ENCODE peak calls at places on chromosomes 6 and 20, in four cellular contexts. One of them, this sample, is unnamed.

GRCh38 chr20:11231742-11232141 is 557.9 kb upstream of the JAG1 start:
- DNase-seq in SK-N-SH: no peak
- DNase-seq in HepG2: no peak
- DNase-seq in K562: no peak
- DNase-seq in this sample: no peak

GRCh38 chr6:143614270-143614669 is 63.5 kb upstream of the PHACTR2 start:
- DNase-seq in SK-N-SH: no peak
- DNase-seq in HepG2: no peak
- DNase-seq in K562: no peak
- DNase-seq in this sample: no peak

GRCh38 chr6:140773276-140773675 is 1359.4 kb upstream of the GJE1 start:
- DNase-seq in SK-N-SH: no peak
- DNase-seq in HepG2: no peak
- DNase-seq in K562: no peak
- DNase-seq in this sample: no peak

GRCh38 chr20:39880890-39881289 is 808.1 kb downstream of the MAFB start:
- DNase-seq in SK-N-SH: peak; percentile 8
- DNase-seq in HepG2: no peak
- DNase-seq in K562: no peak
- DNase-seq in this sample: no peak

GRCh38 chr6:79810153-79810806 is 137.1 kb downstream of the ELOVL4 start:
- DNase-seq in SK-N-SH: peak; percentile 59
- DNase-seq in HepG2: no peak
- DNase-seq in K562: no peak
- DNase-seq in this sample: no peak

GRCh38 chr6:3876866-3877265 is 27.7 kb downstream of the FAM50B start:
- DNase-seq in SK-N-SH: no peak
- DNase-seq in HepG2: no peak
- DNase-seq in K562: no peak
- DNase-seq in this sample: no peak

GRCh38 chr6:21767891-21768659 is 174.5 kb downstream of the SOX4 start:
- DNase-seq in SK-N-SH: no peak
- DNase-seq in HepG2: no peak
- DNase-seq in K562: no peak
- DNase-seq in this sample: no peak

GRCh38 chr6:10505529-10505928 is 15.6 kb upstream of the GCNT2 start:
- DNase-seq in SK-N-SH: no peak
- DNase-seq in HepG2: peak; percentile 99
- DNase-seq in K562: no peak
- DNase-seq in this sample: no peak

DNA sequence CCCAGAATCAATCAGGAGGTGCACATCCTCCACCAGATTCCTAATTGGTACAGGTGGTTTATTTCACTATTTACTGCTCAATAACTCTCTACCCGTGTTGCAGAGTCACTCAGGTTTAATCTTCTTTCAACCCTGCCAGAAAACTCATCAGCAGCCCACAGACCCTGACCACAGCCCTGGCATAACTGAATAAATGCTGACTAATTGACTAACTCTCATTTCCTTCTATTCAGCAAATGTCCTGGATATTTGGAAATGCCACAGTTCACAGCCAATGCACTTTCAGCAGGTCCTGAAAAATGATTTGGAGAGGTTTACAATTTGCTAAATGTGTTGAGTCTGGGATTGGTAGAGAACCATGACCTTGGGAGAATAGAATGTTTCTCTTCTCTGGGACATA is 62.3 kb downstream of the TRMT6 start:
- DNase-seq in SK-N-SH: no peak
- DNase-seq in HepG2: no peak
- DNase-seq in K562: no peak
- DNase-seq in this sample: no peak
- TF ChIP-seq ELF1 in SK-N-SH: no peak
- TF ChIP-seq ELF1 in HepG2: no peak
- TF ChIP-seq ELF1 in K562: no peak
- TF ChIP-seq ELF1 in this sample: no peak

GRCh38 chr20:17624551-17625245 is 54.8 kb downstream of the DSTN start:
- DNase-seq in SK-N-SH: peak; percentile 8
- DNase-seq in HepG2: no peak
- DNase-seq in K562: no peak
- DNase-seq in this sample: no peak
- TF ChIP-seq ELF1 in SK-N-SH: no peak
- TF ChIP-seq ELF1 in HepG2: no peak
- TF ChIP-seq ELF1 in K562: no peak
- TF ChIP-seq ELF1 in this sample: no peak

GRCh38 chr6:215335-216034 is 76.8 kb upstream of the DUSP22 start:
- DNase-seq in SK-N-SH: no peak
- DNase-seq in HepG2: no peak
- DNase-seq in K562: no peak
- DNase-seq in this sample: no peak
- TF ChIP-seq ELF1 in SK-N-SH: no peak
- TF ChIP-seq ELF1 in HepG2: no peak
- TF ChIP-seq ELF1 in K562: no peak
- TF ChIP-seq ELF1 in this sample: no peak

DNA sequence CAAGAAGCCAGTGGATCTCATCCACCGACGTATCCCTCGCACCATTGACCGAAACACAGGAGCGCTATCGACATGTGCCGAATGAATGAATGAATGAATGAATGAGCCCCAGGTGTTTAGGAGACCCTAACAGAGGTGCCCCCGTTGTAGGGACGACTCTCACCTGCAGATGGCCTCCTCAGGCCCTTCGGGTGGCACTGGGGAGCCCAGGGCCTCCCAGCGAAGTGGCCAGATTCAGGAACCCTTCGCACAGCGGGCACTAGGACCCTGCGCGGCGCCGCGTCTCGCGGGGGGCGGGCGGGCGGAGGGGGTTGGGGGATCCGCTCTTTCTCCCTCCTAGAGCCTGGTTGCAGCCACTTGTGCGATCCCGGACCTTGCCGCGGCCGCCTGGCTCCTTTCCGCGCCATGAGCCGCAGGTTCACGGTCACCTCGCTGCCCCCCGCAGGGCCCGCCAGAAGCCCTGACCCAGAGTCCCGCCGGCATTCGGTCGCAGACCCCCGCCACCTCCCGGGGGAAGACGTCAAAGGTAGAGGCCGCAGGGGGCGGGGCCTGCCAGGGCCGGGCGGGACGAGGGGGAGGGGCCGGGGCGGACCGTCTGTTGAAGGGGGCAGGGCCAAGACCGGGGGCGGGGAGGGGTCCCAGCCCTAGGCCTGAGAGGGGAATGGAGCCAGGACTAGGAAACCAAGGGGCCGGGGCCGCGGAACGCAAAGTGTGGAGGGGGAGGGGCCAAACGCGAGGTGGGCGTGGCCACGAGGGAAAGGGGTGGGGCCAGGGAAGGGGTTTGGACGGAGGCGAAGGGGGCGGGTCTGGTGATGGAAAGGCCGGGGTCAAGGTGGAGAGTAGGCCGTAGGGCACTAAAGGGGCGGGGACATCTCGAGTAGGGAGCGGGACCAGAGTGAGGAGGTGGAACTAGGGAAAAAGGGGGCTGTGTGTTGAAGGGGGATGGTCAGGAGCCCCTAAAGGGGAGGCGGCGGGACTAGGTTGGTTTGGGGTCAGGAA is 7.4 kb upstream of the SLC12A5 start:
- DNase-seq in SK-N-SH: peak; percentile 99
- DNase-seq in HepG2: peak; percentile 69
- DNase-seq in K562: peak; percentile 96
- DNase-seq in this sample: no peak
- TF ChIP-seq ELF1 in SK-N-SH: no peak
- TF ChIP-seq ELF1 in HepG2: no peak
- TF ChIP-seq ELF1 in K562: peak; percentile 57
- TF ChIP-seq ELF1 in this sample: no peak

DNA sequence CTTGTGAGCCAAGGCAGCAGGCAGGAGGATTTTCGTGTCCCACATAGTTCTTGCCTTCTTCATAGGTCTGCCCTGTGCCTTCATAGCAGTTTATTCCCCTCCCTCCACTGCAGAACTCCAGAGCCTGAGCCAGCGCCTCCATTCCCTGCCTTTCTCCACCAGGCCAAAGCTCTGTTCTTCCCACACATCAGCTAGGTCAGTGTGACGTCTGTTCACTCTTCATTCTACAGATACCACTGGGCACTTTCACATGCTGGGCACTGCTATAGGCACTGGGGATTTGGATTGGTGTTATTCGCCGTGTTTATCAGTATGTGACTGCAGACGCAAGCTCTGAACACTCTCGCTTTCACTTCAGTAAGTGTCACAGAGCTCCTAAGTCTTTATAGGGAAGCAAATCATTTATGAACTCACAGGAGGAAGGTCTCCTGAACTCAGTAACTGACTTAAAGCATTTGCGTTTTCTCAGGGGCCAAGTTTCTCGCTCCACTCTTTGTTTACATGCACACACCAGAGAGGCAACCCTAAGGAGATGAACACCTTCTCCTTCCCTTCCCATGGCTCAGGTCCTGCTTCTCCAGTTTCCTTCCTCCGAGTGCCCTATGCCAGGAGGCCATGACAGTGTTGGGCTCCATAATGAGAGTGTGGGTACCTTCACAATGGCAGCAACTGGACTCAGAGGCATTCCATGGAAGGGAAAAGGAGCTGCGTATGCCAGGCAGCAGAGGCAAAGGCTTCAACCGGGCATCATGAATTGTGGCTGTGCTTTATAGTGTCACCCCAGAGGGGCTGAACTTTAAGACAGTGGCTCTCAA is 6.3 kb upstream of the APMAP start:
- DNase-seq in SK-N-SH: no peak
- DNase-seq in HepG2: no peak
- DNase-seq in K562: no peak
- DNase-seq in this sample: no peak
- TF ChIP-seq ELF1 in SK-N-SH: no peak
- TF ChIP-seq ELF1 in HepG2: no peak
- TF ChIP-seq ELF1 in K562: no peak
- TF ChIP-seq ELF1 in this sample: no peak

DNA sequence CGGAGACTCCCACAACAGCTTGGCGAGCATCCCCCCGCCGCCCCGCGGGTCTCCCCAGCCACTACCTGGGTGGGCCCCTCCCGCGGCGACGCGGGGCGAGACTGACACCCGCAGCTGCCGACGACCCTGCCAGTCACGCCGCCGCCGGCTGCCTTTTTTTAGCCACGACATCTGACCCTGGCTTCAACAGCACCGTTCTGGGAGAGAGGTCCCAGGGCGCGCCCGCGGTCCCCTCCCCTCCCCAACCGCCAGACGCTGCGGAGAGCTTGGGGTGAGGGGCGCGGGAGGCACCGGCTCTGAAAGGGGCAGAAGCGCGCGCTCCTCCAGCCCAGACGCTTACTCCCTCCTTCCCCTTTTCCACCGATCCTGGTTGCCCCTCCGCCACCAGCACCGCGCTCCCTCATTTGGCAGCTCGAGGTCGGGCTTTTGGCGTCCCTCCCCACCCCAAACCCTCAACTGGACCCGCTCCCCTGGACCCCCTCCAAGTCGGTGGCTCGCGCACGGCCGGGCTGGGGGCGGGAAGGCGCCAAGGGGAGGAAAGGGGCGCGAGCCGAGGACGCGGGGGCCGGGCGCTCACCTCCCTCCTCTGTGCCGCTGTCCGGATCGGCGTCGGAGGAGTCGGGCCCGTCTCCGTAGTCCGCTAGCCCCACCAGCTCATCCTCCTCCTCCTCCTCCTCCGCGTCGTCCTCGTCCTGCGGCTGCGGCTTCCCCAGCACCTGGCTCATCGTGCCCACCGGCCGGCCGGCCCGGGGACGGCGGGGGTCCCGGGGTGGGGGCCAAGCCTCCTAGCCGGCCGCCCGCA is 603 bp downstream of the RRAGD start:
- DNase-seq in SK-N-SH: peak; percentile 80
- DNase-seq in HepG2: no peak
- DNase-seq in K562: peak; percentile 23
- DNase-seq in this sample: no peak
- TF ChIP-seq ELF1 in SK-N-SH: no peak
- TF ChIP-seq ELF1 in HepG2: no peak
- TF ChIP-seq ELF1 in K562: no peak
- TF ChIP-seq ELF1 in this sample: no peak

DNA sequence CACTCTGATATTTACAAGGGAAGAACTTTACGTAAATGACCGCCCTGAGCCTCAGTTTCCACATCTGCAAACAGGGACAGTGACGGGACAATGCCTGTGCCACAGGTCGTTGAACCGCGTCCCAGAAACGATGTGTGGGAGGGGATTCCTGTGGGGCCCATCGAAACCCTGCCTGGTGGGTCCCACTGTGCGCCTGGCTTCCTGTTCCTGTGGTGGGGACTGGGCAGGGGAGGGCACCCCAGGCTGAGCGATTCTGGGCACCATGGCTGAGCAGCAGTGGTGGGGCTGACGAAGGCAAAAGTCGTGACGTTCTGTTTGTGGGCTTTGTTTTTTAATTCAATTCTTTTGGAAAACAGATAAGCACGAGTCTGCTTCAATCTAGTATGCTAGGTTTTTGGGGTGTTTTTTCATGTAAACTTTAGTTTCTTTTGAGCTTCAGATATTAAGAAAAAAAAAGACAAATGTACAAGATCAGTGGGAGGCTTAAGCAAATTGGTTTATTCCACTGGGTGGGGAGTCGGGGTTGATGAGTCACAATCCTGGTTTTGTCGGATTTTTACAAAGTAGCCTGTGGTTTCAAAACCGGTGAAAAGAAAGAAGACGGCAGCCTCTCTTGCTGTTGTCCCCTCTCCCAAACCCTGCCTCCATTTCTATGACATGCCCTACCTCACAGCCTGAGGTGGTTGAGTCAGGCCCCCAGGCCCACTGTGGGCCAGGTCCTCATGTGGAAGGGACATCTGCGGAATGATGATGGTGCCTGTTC is 40.4 kb downstream of the GNAS-AS1 start:
- DNase-seq in SK-N-SH: no peak
- DNase-seq in HepG2: no peak
- DNase-seq in K562: no peak
- DNase-seq in this sample: peak; percentile 1
- TF ChIP-seq ELF1 in SK-N-SH: no peak
- TF ChIP-seq ELF1 in HepG2: no peak
- TF ChIP-seq ELF1 in K562: no peak
- TF ChIP-seq ELF1 in this sample: no peak

This sample was measured in HCT116.